ENCODE peak calls at places on chromosomes 4 and X, in ten cellular contexts. One of them, this sample, is unnamed.

GRCh38 chrX:48663241-48663640 is 20.4 kb upstream of the WAS start:
- DNase-seq in body of pancreas: no peak
- DNase-seq in stimulated activated CD8-positive, alpha-beta memory T cell treated with anti-CD3 and anti-CD28 coated beads, Interleukin-7, amount 100 ng/mL, for 1 hour: no peak
- DNase-seq in nephron progenitor cell: no peak
- DNase-seq in upper lobe of right lung: no peak
- DNase-seq in SW 1271: no peak
- DNase-seq in NCI-H2029: no peak
- DNase-seq in activated CD4-positive, alpha-beta T cell treated with anti-CD3 and anti-CD28 coated beads, Interleukin-2, amount 10 ng/mL, durations not matched to agents 24 days and 14 days: no peak
- DNase-seq in GM18507: no peak
- DNase-seq in BJ: no peak
- DNase-seq in this sample: no peak

GRCh38 chr4:157700898-157701694 is 471.7 kb downstream of the GASK1B start:
- DNase-seq in BJ: no peak
- DNase-seq in SW 1271: no peak
- DNase-seq in activated CD4-positive, alpha-beta T cell treated with anti-CD3 and anti-CD28 coated beads, Interleukin-2, amount 10 ng/mL, durations not matched to agents 24 days and 14 days: no peak
- DNase-seq in GM18507: no peak
- DNase-seq in upper lobe of right lung: no peak
- DNase-seq in NCI-H2029: no peak
- DNase-seq in stimulated activated CD8-positive, alpha-beta memory T cell treated with anti-CD3 and anti-CD28 coated beads, Interleukin-7, amount 100 ng/mL, for 1 hour: no peak
- DNase-seq in body of pancreas: no peak
- DNase-seq in nephron progenitor cell: no peak
- DNase-seq in this sample: no peak

GRCh38 chrX:24646745-24647182 is 383 bp downstream of the PCYT1B start:
- DNase-seq in stimulated activated CD8-positive, alpha-beta memory T cell treated with anti-CD3 and anti-CD28 coated beads, Interleukin-7, amount 100 ng/mL, for 1 hour: no peak
- DNase-seq in upper lobe of right lung: no peak
- DNase-seq in GM18507: no peak
- DNase-seq in activated CD4-positive, alpha-beta T cell treated with anti-CD3 and anti-CD28 coated beads, Interleukin-2, amount 10 ng/mL, durations not matched to agents 24 days and 14 days: peak; percentile 55
- DNase-seq in nephron progenitor cell: peak; percentile 23
- DNase-seq in NCI-H2029: no peak
- DNase-seq in body of pancreas: no peak
- DNase-seq in SW 1271: no peak
- DNase-seq in BJ: no peak
- DNase-seq in this sample: peak; percentile 24

GRCh38 chr4:113639311-113639710 is 122.2 kb downstream of the CAMK2D start:
- DNase-seq in upper lobe of right lung: no peak
- DNase-seq in nephron progenitor cell: no peak
- DNase-seq in NCI-H2029: no peak
- DNase-seq in body of pancreas: no peak
- DNase-seq in SW 1271: no peak
- DNase-seq in activated CD4-positive, alpha-beta T cell treated with anti-CD3 and anti-CD28 coated beads, Interleukin-2, amount 10 ng/mL, durations not matched to agents 24 days and 14 days: peak; percentile 49
- DNase-seq in stimulated activated CD8-positive, alpha-beta memory T cell treated with anti-CD3 and anti-CD28 coated beads, Interleukin-7, amount 100 ng/mL, for 1 hour: no peak
- DNase-seq in BJ: no peak
- DNase-seq in GM18507: no peak
- DNase-seq in this sample: no peak

GRCh38 chr4:5753366-5753765 is 42.4 kb downstream of the EVC start:
- DNase-seq in stimulated activated CD8-positive, alpha-beta memory T cell treated with anti-CD3 and anti-CD28 coated beads, Interleukin-7, amount 100 ng/mL, for 1 hour: no peak
- DNase-seq in BJ: no peak
- DNase-seq in SW 1271: no peak
- DNase-seq in nephron progenitor cell: no peak
- DNase-seq in activated CD4-positive, alpha-beta T cell treated with anti-CD3 and anti-CD28 coated beads, Interleukin-2, amount 10 ng/mL, durations not matched to agents 24 days and 14 days: no peak
- DNase-seq in body of pancreas: no peak
- DNase-seq in NCI-H2029: no peak
- DNase-seq in upper lobe of right lung: no peak
- DNase-seq in GM18507: no peak
- DNase-seq in this sample: no peak

GRCh38 chrX:110381216-110381615 is 22.6 kb downstream of the RTL9 start:
- DNase-seq in SW 1271: no peak
- DNase-seq in NCI-H2029: no peak
- DNase-seq in activated CD4-positive, alpha-beta T cell treated with anti-CD3 and anti-CD28 coated beads, Interleukin-2, amount 10 ng/mL, durations not matched to agents 24 days and 14 days: no peak
- DNase-seq in BJ: no peak
- DNase-seq in body of pancreas: no peak
- DNase-seq in stimulated activated CD8-positive, alpha-beta memory T cell treated with anti-CD3 and anti-CD28 coated beads, Interleukin-7, amount 100 ng/mL, for 1 hour: no peak
- DNase-seq in nephron progenitor cell: no peak
- DNase-seq in upper lobe of right lung: no peak
- DNase-seq in GM18507: no peak
- DNase-seq in this sample: no peak

GRCh38 chr4:37908488-37909343 is 17.8 kb downstream of the TBC1D1 start:
- DNase-seq in nephron progenitor cell: no peak
- DNase-seq in upper lobe of right lung: peak; percentile 70
- DNase-seq in GM18507: no peak
- DNase-seq in BJ: no peak
- DNase-seq in activated CD4-positive, alpha-beta T cell treated with anti-CD3 and anti-CD28 coated beads, Interleukin-2, amount 10 ng/mL, durations not matched to agents 24 days and 14 days: no peak
- DNase-seq in body of pancreas: no peak
- DNase-seq in NCI-H2029: no peak
- DNase-seq in SW 1271: no peak
- DNase-seq in stimulated activated CD8-positive, alpha-beta memory T cell treated with anti-CD3 and anti-CD28 coated beads, Interleukin-7, amount 100 ng/mL, for 1 hour: no peak
- DNase-seq in this sample: no peak

GRCh38 chrX:133544105-133544504 is 128.8 kb upstream of the GPC4 start:
- DNase-seq in GM18507: no peak
- DNase-seq in SW 1271: peak; percentile 56
- DNase-seq in upper lobe of right lung: no peak
- DNase-seq in BJ: peak; percentile 2
- DNase-seq in activated CD4-positive, alpha-beta T cell treated with anti-CD3 and anti-CD28 coated beads, Interleukin-2, amount 10 ng/mL, durations not matched to agents 24 days and 14 days: no peak
- DNase-seq in NCI-H2029: no peak
- DNase-seq in body of pancreas: peak; percentile 38
- DNase-seq in nephron progenitor cell: no peak
- DNase-seq in stimulated activated CD8-positive, alpha-beta memory T cell treated with anti-CD3 and anti-CD28 coated beads, Interleukin-7, amount 100 ng/mL, for 1 hour: no peak
- DNase-seq in this sample: no peak

GRCh38 chr4:153731239-153731638 is 28.6 kb downstream of the RNF175 start:
- DNase-seq in activated CD4-positive, alpha-beta T cell treated with anti-CD3 and anti-CD28 coated beads, Interleukin-2, amount 10 ng/mL, durations not matched to agents 24 days and 14 days: no peak
- DNase-seq in upper lobe of right lung: no peak
- DNase-seq in nephron progenitor cell: no peak
- DNase-seq in SW 1271: peak; percentile 63
- DNase-seq in body of pancreas: no peak
- DNase-seq in BJ: peak; percentile 64
- DNase-seq in GM18507: no peak
- DNase-seq in stimulated activated CD8-positive, alpha-beta memory T cell treated with anti-CD3 and anti-CD28 coated beads, Interleukin-7, amount 100 ng/mL, for 1 hour: no peak
- DNase-seq in NCI-H2029: no peak
- DNase-seq in this sample: no peak

GRCh38 chr4:57078685-57079521 is 31.3 kb downstream of the IGFBP7 start:
- DNase-seq in BJ: no peak
- DNase-seq in body of pancreas: peak; percentile 60
- DNase-seq in nephron progenitor cell: peak; percentile 10
- DNase-seq in upper lobe of right lung: no peak
- DNase-seq in GM18507: no peak
- DNase-seq in stimulated activated CD8-positive, alpha-beta memory T cell treated with anti-CD3 and anti-CD28 coated beads, Interleukin-7, amount 100 ng/mL, for 1 hour: no peak
- DNase-seq in NCI-H2029: no peak
- DNase-seq in SW 1271: no peak
- DNase-seq in activated CD4-positive, alpha-beta T cell treated with anti-CD3 and anti-CD28 coated beads, Interleukin-2, amount 10 ng/mL, durations not matched to agents 24 days and 14 days: no peak
- DNase-seq in this sample: no peak

GRCh38 chrX:12145402-12145801 is 7.1 kb downstream of the FRMPD4 start:
- DNase-seq in activated CD4-positive, alpha-beta T cell treated with anti-CD3 and anti-CD28 coated beads, Interleukin-2, amount 10 ng/mL, durations not matched to agents 24 days and 14 days: no peak
- DNase-seq in BJ: no peak
- DNase-seq in body of pancreas: no peak
- DNase-seq in upper lobe of right lung: no peak
- DNase-seq in GM18507: no peak
- DNase-seq in NCI-H2029: no peak
- DNase-seq in nephron progenitor cell: no peak
- DNase-seq in stimulated activated CD8-positive, alpha-beta memory T cell treated with anti-CD3 and anti-CD28 coated beads, Interleukin-7, amount 100 ng/mL, for 1 hour: no peak
- DNase-seq in SW 1271: no peak
- DNase-seq in this sample: no peak

GRCh38 chrX:14598330-14598729 is 69.0 kb downstream of the GLRA2 start:
- DNase-seq in upper lobe of right lung: no peak
- DNase-seq in stimulated activated CD8-positive, alpha-beta memory T cell treated with anti-CD3 and anti-CD28 coated beads, Interleukin-7, amount 100 ng/mL, for 1 hour: no peak
- DNase-seq in GM18507: no peak
- DNase-seq in BJ: no peak
- DNase-seq in body of pancreas: no peak
- DNase-seq in SW 1271: no peak
- DNase-seq in nephron progenitor cell: no peak
- DNase-seq in NCI-H2029: no peak
- DNase-seq in activated CD4-positive, alpha-beta T cell treated with anti-CD3 and anti-CD28 coated beads, Interleukin-2, amount 10 ng/mL, durations not matched to agents 24 days and 14 days: no peak
- DNase-seq in this sample: no peak

GRCh38 chr4:141891260-141892120 is 255.1 kb downstream of the IL15 start:
- DNase-seq in BJ: no peak
- DNase-seq in SW 1271: no peak
- DNase-seq in GM18507: no peak
- DNase-seq in NCI-H2029: no peak
- DNase-seq in activated CD4-positive, alpha-beta T cell treated with anti-CD3 and anti-CD28 coated beads, Interleukin-2, amount 10 ng/mL, durations not matched to agents 24 days and 14 days: no peak
- DNase-seq in body of pancreas: no peak
- DNase-seq in nephron progenitor cell: no peak
- DNase-seq in stimulated activated CD8-positive, alpha-beta memory T cell treated with anti-CD3 and anti-CD28 coated beads, Interleukin-7, amount 100 ng/mL, for 1 hour: no peak
- DNase-seq in upper lobe of right lung: no peak
- DNase-seq in this sample: no peak

GRCh38 chr4:7698586-7698985 is 241.1 kb downstream of the AFAP1 start:
- DNase-seq in nephron progenitor cell: peak; percentile 32
- DNase-seq in upper lobe of right lung: no peak
- DNase-seq in NCI-H2029: no peak
- DNase-seq in body of pancreas: no peak
- DNase-seq in SW 1271: no peak
- DNase-seq in activated CD4-positive, alpha-beta T cell treated with anti-CD3 and anti-CD28 coated beads, Interleukin-2, amount 10 ng/mL, durations not matched to agents 24 days and 14 days: no peak
- DNase-seq in BJ: no peak
- DNase-seq in GM18507: no peak
- DNase-seq in stimulated activated CD8-positive, alpha-beta memory T cell treated with anti-CD3 and anti-CD28 coated beads, Interleukin-7, amount 100 ng/mL, for 1 hour: no peak
- DNase-seq in this sample: no peak

GRCh38 chr4:76525751-76526150 is 90.7 kb downstream of the SHROOM3 start:
- DNase-seq in SW 1271: no peak
- DNase-seq in upper lobe of right lung: no peak
- DNase-seq in BJ: no peak
- DNase-seq in body of pancreas: no peak
- DNase-seq in NCI-H2029: no peak
- DNase-seq in nephron progenitor cell: no peak
- DNase-seq in activated CD4-positive, alpha-beta T cell treated with anti-CD3 and anti-CD28 coated beads, Interleukin-2, amount 10 ng/mL, durations not matched to agents 24 days and 14 days: no peak
- DNase-seq in stimulated activated CD8-positive, alpha-beta memory T cell treated with anti-CD3 and anti-CD28 coated beads, Interleukin-7, amount 100 ng/mL, for 1 hour: no peak
- DNase-seq in GM18507: no peak
- DNase-seq in this sample: no peak